ENCODE peak calls at places on chromosomes 13 and 19, in eight cellular contexts. One of them, this sample, is unnamed.

GRCh38 chr13:30107536-30108136 is 199.7 kb downstream of the KATNAL1 start:
- DNase-seq in GM23248: peak
- DNase-seq in neuronal stem cell: no peak
- DNase-seq in fibroblast of lung: peak
- DNase-seq in DND-41: no peak
- DNase-seq in mesendoderm: peak
- DNase-seq in neural progenitor cell: no peak
- DNase-seq in IMR-90: peak
- DNase-seq in this sample: no peak

GRCh38 chr19:17706750-17707181 is 12.5 kb upstream of the MAP1S start:
- DNase-seq in GM23248: peak
- DNase-seq in neuronal stem cell: no peak
- DNase-seq in fibroblast of lung: peak
- DNase-seq in DND-41: no peak
- DNase-seq in mesendoderm: peak
- DNase-seq in neural progenitor cell: peak
- DNase-seq in IMR-90: peak
- DNase-seq in this sample: no peak

GRCh38 chr13:95643009-95643408 is 1.5 kb downstream of the DZIP1 start:
- DNase-seq in GM23248: no peak
- DNase-seq in neuronal stem cell: no peak
- DNase-seq in fibroblast of lung: no peak
- DNase-seq in DND-41: no peak
- DNase-seq in mesendoderm: peak
- DNase-seq in neural progenitor cell: peak
- DNase-seq in IMR-90: no peak
- DNase-seq in this sample: no peak

GRCh38 chr13:41919741-41920487 is 41.0 kb downstream of the VWA8 start:
- DNase-seq in GM23248: no peak
- DNase-seq in neuronal stem cell: no peak
- DNase-seq in fibroblast of lung: no peak
- DNase-seq in DND-41: no peak
- DNase-seq in mesendoderm: no peak
- DNase-seq in neural progenitor cell: no peak
- DNase-seq in IMR-90: no peak
- DNase-seq in this sample: no peak

GRCh38 chr19:36423925-36424324 is 5.5 kb upstream of the ZFP82 start:
- DNase-seq in GM23248: no peak
- DNase-seq in neuronal stem cell: no peak
- DNase-seq in fibroblast of lung: no peak
- DNase-seq in DND-41: no peak
- DNase-seq in mesendoderm: peak
- DNase-seq in neural progenitor cell: no peak
- DNase-seq in IMR-90: no peak
- DNase-seq in this sample: no peak

GRCh38 chr19:3075605-3076431 is 13.5 kb upstream of the TLE5 start:
- DNase-seq in GM23248: peak
- DNase-seq in neuronal stem cell: no peak
- DNase-seq in fibroblast of lung: no peak
- DNase-seq in DND-41: peak
- DNase-seq in mesendoderm: no peak
- DNase-seq in neural progenitor cell: peak
- DNase-seq in IMR-90: no peak
- DNase-seq in this sample: peak

GRCh38 chr13:29483211-29483610 is 112.3 kb downstream of the SLC7A1 start:
- DNase-seq in GM23248: no peak
- DNase-seq in neuronal stem cell: no peak
- DNase-seq in fibroblast of lung: no peak
- DNase-seq in DND-41: no peak
- DNase-seq in mesendoderm: no peak
- DNase-seq in neural progenitor cell: no peak
- DNase-seq in IMR-90: no peak
- DNase-seq in this sample: peak

GRCh38 chr13:62357887-62358645 is 942.4 kb upstream of the PCDH20 start:
- DNase-seq in GM23248: peak
- DNase-seq in neuronal stem cell: peak
- DNase-seq in fibroblast of lung: peak
- DNase-seq in DND-41: no peak
- DNase-seq in mesendoderm: peak
- DNase-seq in neural progenitor cell: peak
- DNase-seq in IMR-90: peak
- DNase-seq in this sample: no peak

GRCh38 chr13:110455444-110455843 is 106.1 kb downstream of the RAB20 start:
- DNase-seq in GM23248: no peak
- DNase-seq in neuronal stem cell: no peak
- DNase-seq in fibroblast of lung: no peak
- DNase-seq in DND-41: no peak
- DNase-seq in mesendoderm: no peak
- DNase-seq in neural progenitor cell: no peak
- DNase-seq in IMR-90: no peak
- DNase-seq in this sample: peak

GRCh38 chr19:53910170-53910518 is 1.1 kb downstream of the CACNG7 start:
- DNase-seq in GM23248: no peak
- DNase-seq in neuronal stem cell: peak
- DNase-seq in fibroblast of lung: no peak
- DNase-seq in DND-41: no peak
- DNase-seq in mesendoderm: peak
- DNase-seq in neural progenitor cell: peak
- DNase-seq in IMR-90: no peak
- DNase-seq in this sample: peak

GRCh38 chr13:48346583-48346982 is 43.0 kb downstream of the RB1 start:
- DNase-seq in GM23248: no peak
- DNase-seq in neuronal stem cell: no peak
- DNase-seq in fibroblast of lung: no peak
- DNase-seq in DND-41: no peak
- DNase-seq in mesendoderm: no peak
- DNase-seq in neural progenitor cell: no peak
- DNase-seq in IMR-90: no peak
- DNase-seq in this sample: no peak

GRCh38 chr19:33628921-33629825 is 7.4 kb downstream of the CHST8 start:
- DNase-seq in GM23248: peak
- DNase-seq in neuronal stem cell: no peak
- DNase-seq in fibroblast of lung: no peak
- DNase-seq in DND-41: no peak
- DNase-seq in mesendoderm: no peak
- DNase-seq in neural progenitor cell: no peak
- DNase-seq in IMR-90: no peak
- DNase-seq in this sample: no peak

GRCh38 chr13:98930014-98930625 is 47.7 kb downstream of the DOCK9 start:
- DNase-seq in GM23248: no peak
- DNase-seq in neuronal stem cell: no peak
- DNase-seq in fibroblast of lung: no peak
- DNase-seq in DND-41: peak
- DNase-seq in mesendoderm: no peak
- DNase-seq in neural progenitor cell: no peak
- DNase-seq in IMR-90: no peak
- DNase-seq in this sample: no peak

GRCh38 chr13:102901615-102902305 is 55.9 kb downstream of the ERCC5 start:
- DNase-seq in GM23248: peak
- DNase-seq in neuronal stem cell: no peak
- DNase-seq in fibroblast of lung: no peak
- DNase-seq in DND-41: no peak
- DNase-seq in mesendoderm: no peak
- DNase-seq in neural progenitor cell: no peak
- DNase-seq in IMR-90: peak
- DNase-seq in this sample: no peak

GRCh38 chr19:35739275-35740107 is 2.8 kb downstream of the IGFLR1 start:
- DNase-seq in GM23248: no peak
- DNase-seq in neuronal stem cell: no peak
- DNase-seq in fibroblast of lung: no peak
- DNase-seq in DND-41: no peak
- DNase-seq in mesendoderm: no peak
- DNase-seq in neural progenitor cell: no peak
- DNase-seq in IMR-90: no peak
- DNase-seq in this sample: peak

GRCh38 chr19:35291259-35291658 is 702 bp upstream of the MAG start:
- DNase-seq in GM23248: no peak
- DNase-seq in neuronal stem cell: no peak
- DNase-seq in fibroblast of lung: no peak
- DNase-seq in DND-41: no peak
- DNase-seq in mesendoderm: no peak
- DNase-seq in neural progenitor cell: no peak
- DNase-seq in IMR-90: no peak
- DNase-seq in this sample: no peak

GRCh38 chr19:10402441-10403038 is 802 bp downstream of the CDC37 start:
- DNase-seq in GM23248: peak
- DNase-seq in neuronal stem cell: no peak
- DNase-seq in fibroblast of lung: peak
- DNase-seq in DND-41: peak
- DNase-seq in mesendoderm: peak
- DNase-seq in neural progenitor cell: peak
- DNase-seq in IMR-90: no peak
- DNase-seq in this sample: no peak

GRCh38 chr13:20254076-20254475 is 22.0 kb upstream of the GJB6 start:
- DNase-seq in GM23248: no peak
- DNase-seq in neuronal stem cell: no peak
- DNase-seq in fibroblast of lung: no peak
- DNase-seq in DND-41: no peak
- DNase-seq in mesendoderm: no peak
- DNase-seq in neural progenitor cell: no peak
- DNase-seq in IMR-90: no peak
- DNase-seq in this sample: no peak

GRCh38 chr13:92966341-92966740 is 260.3 kb upstream of the GPC6 start:
- DNase-seq in GM23248: no peak
- DNase-seq in neuronal stem cell: no peak
- DNase-seq in fibroblast of lung: no peak
- DNase-seq in DND-41: no peak
- DNase-seq in mesendoderm: no peak
- DNase-seq in neural progenitor cell: no peak
- DNase-seq in IMR-90: no peak
- DNase-seq in this sample: no peak

GRCh38 chr19:6811906-6812305 is 39.4 kb downstream of the VAV1 start:
- DNase-seq in GM23248: peak
- DNase-seq in neuronal stem cell: no peak
- DNase-seq in fibroblast of lung: peak
- DNase-seq in DND-41: peak
- DNase-seq in mesendoderm: peak
- DNase-seq in neural progenitor cell: no peak
- DNase-seq in IMR-90: peak
- DNase-seq in this sample: no peak

GRCh38 chr19:46364359-46364758 is 17.5 kb downstream of the PPP5C start:
- DNase-seq in GM23248: no peak
- DNase-seq in neuronal stem cell: no peak
- DNase-seq in fibroblast of lung: no peak
- DNase-seq in DND-41: no peak
- DNase-seq in mesendoderm: no peak
- DNase-seq in neural progenitor cell: no peak
- DNase-seq in IMR-90: no peak
- DNase-seq in this sample: no peak

GRCh38 chr19:33403221-33403972 is 29.9 kb downstream of the CEBPG start:
- DNase-seq in GM23248: no peak
- DNase-seq in neuronal stem cell: no peak
- DNase-seq in fibroblast of lung: peak
- DNase-seq in DND-41: no peak
- DNase-seq in mesendoderm: no peak
- DNase-seq in neural progenitor cell: no peak
- DNase-seq in IMR-90: no peak
- DNase-seq in this sample: peak

GRCh38 chr13:51475727-51476521 is 23.1 kb upstream of the INTS6 start:
- DNase-seq in GM23248: peak
- DNase-seq in neuronal stem cell: no peak
- DNase-seq in fibroblast of lung: peak
- DNase-seq in DND-41: peak
- DNase-seq in mesendoderm: no peak
- DNase-seq in neural progenitor cell: no peak
- DNase-seq in IMR-90: peak
- DNase-seq in this sample: no peak
- H3K9ac ChIP-seq in GM23248: no peak
- H3K9ac ChIP-seq in neuronal stem cell: no peak
- H3K9ac ChIP-seq in fibroblast of lung: no peak
- H3K9ac ChIP-seq in DND-41: no peak
- H3K9ac ChIP-seq in mesendoderm: no peak
- H3K9ac ChIP-seq in neural progenitor cell: no peak
- H3K9ac ChIP-seq in IMR-90: no peak
- H3K9ac ChIP-seq in this sample: no peak

GRCh38 chr19:58181902-58182576 is 822 bp upstream of the ZNF274 start:
- DNase-seq in GM23248: peak
- DNase-seq in neuronal stem cell: no peak
- DNase-seq in fibroblast of lung: peak
- DNase-seq in DND-41: peak
- DNase-seq in mesendoderm: peak
- DNase-seq in neural progenitor cell: peak
- DNase-seq in IMR-90: no peak
- DNase-seq in this sample: no peak
- H3K9ac ChIP-seq in GM23248: no peak
- H3K9ac ChIP-seq in neuronal stem cell: no peak
- H3K9ac ChIP-seq in fibroblast of lung: no peak
- H3K9ac ChIP-seq in DND-41: peak
- H3K9ac ChIP-seq in mesendoderm: no peak
- H3K9ac ChIP-seq in neural progenitor cell: no peak
- H3K9ac ChIP-seq in IMR-90: no peak
- H3K9ac ChIP-seq in this sample: no peak

DNA sequence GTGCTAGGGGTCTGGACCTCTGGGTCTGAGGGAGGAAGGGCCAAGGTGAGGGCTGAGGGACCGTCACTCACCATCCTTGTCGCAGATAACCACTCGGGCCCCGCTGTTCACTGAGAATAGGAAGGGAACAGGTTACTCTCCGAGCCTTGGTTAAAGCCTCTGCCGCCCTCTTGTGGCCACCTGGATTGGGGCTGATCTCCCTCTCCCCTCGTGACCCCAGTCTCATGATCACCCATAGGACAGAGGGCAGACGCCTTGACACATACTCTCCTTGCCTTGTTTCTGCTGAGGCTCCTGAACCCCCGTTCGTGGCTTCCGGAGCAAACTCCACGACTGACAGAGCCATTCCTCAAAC is 580 bp downstream of the HSD17B14 start:
- DNase-seq in GM23248: peak
- DNase-seq in neuronal stem cell: peak
- DNase-seq in fibroblast of lung: peak
- DNase-seq in DND-41: peak
- DNase-seq in mesendoderm: peak
- DNase-seq in neural progenitor cell: peak
- DNase-seq in IMR-90: peak
- DNase-seq in this sample: peak
- H3K9ac ChIP-seq in GM23248: peak
- H3K9ac ChIP-seq in neuronal stem cell: peak
- H3K9ac ChIP-seq in fibroblast of lung: no peak
- H3K9ac ChIP-seq in DND-41: peak
- H3K9ac ChIP-seq in mesendoderm: peak
- H3K9ac ChIP-seq in neural progenitor cell: no peak
- H3K9ac ChIP-seq in IMR-90: peak
- H3K9ac ChIP-seq in this sample: peak

DNA sequence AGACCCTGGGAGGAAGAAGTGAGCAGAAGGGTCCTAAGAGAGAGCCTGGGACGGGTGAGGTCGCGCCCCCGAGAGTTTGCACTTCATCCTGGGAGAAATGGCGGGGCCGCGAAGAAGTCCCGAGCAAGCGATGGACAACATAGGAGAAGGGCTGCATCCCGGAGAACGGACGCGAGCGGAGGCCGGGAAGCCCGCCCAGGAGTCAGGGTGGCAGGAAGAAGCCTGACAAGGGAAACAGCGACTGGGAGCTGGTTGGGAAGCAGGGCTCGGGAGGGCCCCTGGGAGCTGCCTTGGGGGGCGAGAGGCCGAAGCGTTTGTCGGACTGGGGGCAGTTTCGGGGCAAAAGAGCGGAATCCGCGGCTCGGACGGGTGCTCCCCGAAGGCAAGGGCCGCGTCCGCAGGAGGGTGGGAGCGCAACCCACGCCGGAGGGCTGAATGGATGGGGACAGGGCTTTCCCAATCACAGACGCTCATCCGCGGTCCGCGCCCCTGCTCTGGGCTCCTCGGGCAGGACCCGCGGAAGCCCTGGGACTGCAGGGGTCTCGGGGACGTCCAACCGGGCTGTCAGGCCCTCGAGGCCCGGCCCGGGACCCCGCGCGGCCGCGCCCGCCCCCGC is 469 bp downstream of the ABHD17A start:
- DNase-seq in GM23248: peak
- DNase-seq in neuronal stem cell: no peak
- DNase-seq in fibroblast of lung: no peak
- DNase-seq in DND-41: no peak
- DNase-seq in mesendoderm: no peak
- DNase-seq in neural progenitor cell: peak
- DNase-seq in IMR-90: no peak
- DNase-seq in this sample: peak
- H3K9ac ChIP-seq in GM23248: peak
- H3K9ac ChIP-seq in neuronal stem cell: peak
- H3K9ac ChIP-seq in fibroblast of lung: peak
- H3K9ac ChIP-seq in DND-41: peak
- H3K9ac ChIP-seq in mesendoderm: peak
- H3K9ac ChIP-seq in neural progenitor cell: peak
- H3K9ac ChIP-seq in IMR-90: peak
- H3K9ac ChIP-seq in this sample: peak

This sample was measured in kidney.